ENCODE peak calls at places on chromosome 11, in six cellular contexts. G is mucosa of descending colon, L is fibroblast of lung, R is lung, M is cardiac fibroblast, K is testis. S is an unnamed sample.

GRCh38 chr11:125057370-125058060 is 5.6 kb upstream of the SLC37A2 start:
- DNase-seq in R (no peak), L (no peak), K (no peak), M (no peak), G (no peak), S (no peak)

GRCh38 chr11:77471520-77472234 is 2.2 kb downstream of the PAK1 start:
- DNase-seq in K (peak), G (no peak), L (no peak), R (no peak), M (no peak), S (peak)

GRCh38 chr11:97738751-97739150 is 1282.0 kb upstream of the CNTN5 start:
- DNase-seq in L (no peak), M (peak), R (no peak), G (no peak), K (peak), S (no peak)

GRCh38 chr11:90639687-90640086 is 416.8 kb upstream of the CHORDC1 start:
- DNase-seq in G (no peak), R (no peak), L (no peak), K (no peak), M (peak), S (peak)

GRCh38 chr11:45266693-45267451 is 19.3 kb downstream of the SYT13 start:
- DNase-seq in L (no peak), G (peak), R (no peak), K (peak), M (no peak), S (no peak)

GRCh38 chr11:59615132-59615636 is 390 bp downstream of the OSBP start:
- DNase-seq in K (peak), L (peak), M (no peak), G (peak), R (peak), S (peak)

GRCh38 chr11:72736452-72737069 is 15.6 kb downstream of the ARAP1 start:
- DNase-seq in G (peak), M (peak), L (peak), K (peak), R (peak), S (peak)

GRCh38 chr11:108398439-108398838 is 68.9 kb downstream of the C11orf65 start:
- DNase-seq in M (no peak), G (no peak), L (no peak), K (no peak), R (no peak), S (no peak)

GRCh38 chr11:32141886-32142546 is 51.1 kb downstream of the RCN1 start:
- DNase-seq in R (no peak), M (no peak), G (no peak), L (no peak), K (no peak), S (no peak)

GRCh38 chr11:5280582-5281102 is 10.9 kb upstream of the HBE1 start:
- DNase-seq in G (no peak), K (peak), L (peak), R (peak), M (peak), S (peak)

GRCh38 chr11:10487002-10487647 is 32.1 kb downstream of the AMPD3 start:
- DNase-seq in L (no peak), G (no peak), R (no peak), M (no peak), K (peak), S (no peak)

GRCh38 chr11:19742595-19743292 is 30.1 kb downstream of the NAV2 start:
- DNase-seq in K (peak), G (peak), M (peak), R (peak), L (peak), S (peak)

GRCh38 chr11:118441770-118442169 is 5.5 kb downstream of the KMT2A start:
- DNase-seq in K (no peak), R (no peak), M (no peak), L (no peak), G (no peak), S (no peak)

GRCh38 chr11:19508166-19508565 is 204.5 kb upstream of the NAV2 start:
- DNase-seq in R (no peak), M (peak), L (no peak), G (no peak), K (no peak), S (no peak)

GRCh38 chr11:126397016-126397415 is 41.5 kb downstream of the ST3GAL4 start:
- DNase-seq in K (no peak), R (no peak), G (no peak), M (no peak), L (no peak), S (no peak)

DNA sequence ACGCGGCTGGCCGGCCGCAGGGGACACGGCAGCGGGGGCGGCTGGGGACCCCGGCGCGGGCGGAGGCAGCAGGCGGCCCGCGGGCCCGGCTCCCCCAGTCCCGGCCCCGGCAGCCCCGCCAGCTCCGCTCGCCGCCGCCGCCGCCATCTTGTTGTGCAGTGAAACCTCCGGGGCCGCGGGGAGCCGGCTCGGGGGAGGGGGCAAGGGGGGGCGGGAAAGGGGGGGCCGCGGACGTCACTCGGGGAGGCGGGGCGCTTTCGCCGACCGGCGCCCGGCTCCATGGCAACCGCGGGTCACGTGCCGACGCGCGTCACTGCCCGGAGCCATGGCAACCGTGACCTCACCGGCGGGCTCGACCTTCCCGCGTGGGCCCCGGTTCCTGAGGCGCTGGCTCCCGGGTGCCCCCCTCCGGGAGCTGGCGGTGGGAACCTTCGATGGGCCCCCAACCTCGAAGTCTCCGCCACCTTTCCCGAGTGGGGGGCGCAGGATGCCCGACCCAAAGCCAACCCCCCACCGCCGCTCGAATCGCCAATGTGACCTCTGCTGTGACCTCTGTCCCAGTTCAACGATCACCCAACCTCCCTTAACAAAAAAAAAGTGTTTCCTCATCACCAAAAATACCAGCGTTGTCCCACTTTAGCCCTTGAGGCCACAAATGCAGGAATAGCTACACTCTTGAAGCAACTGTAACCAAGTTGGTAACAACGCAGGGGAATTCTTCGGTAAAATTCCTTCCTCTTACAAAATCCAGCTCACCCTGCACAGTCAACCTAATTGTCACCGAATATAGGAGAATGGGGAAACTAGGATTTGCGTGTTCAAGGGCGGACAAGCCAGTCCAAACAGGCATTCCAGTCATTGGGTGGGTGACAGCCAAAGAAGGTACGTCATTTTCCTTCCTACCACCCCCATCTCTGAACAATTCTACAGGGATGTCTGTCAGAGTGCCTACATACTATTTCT is at the start of gene SIK3:
- DNase-seq in M (peak), L (peak), K (peak), G (peak), R (peak), S (peak)
- TF ChIP-seq CTCF in M (peak), L (peak), K (no peak), G (peak), R (peak), S (peak)

GRCh38 chr11:57458410-57459111 is 1.8 kb upstream of the RTN4RL2 start:
- DNase-seq in K (peak), R (no peak), L (no peak), M (peak), G (peak), S (no peak)
- H3K4me3 ChIP-seq in K (peak), R (no peak), L (peak), M (peak), G (no peak), S (peak)

GRCh38 chr11:111066861-111067260 is 178.7 kb upstream of the POU2AF2 start:
- DNase-seq in M (no peak), K (no peak), R (no peak), G (no peak), L (peak), S (no peak)

GRCh38 chr11:111064118-111064517 is 181.4 kb upstream of the POU2AF2 start:
- DNase-seq in K (no peak), M (peak), G (no peak), L (peak), R (no peak), S (no peak)

GRCh38 chr11:111063711-111064110 is 181.8 kb upstream of the POU2AF2 start:
- DNase-seq in K (no peak), G (no peak), R (no peak), M (peak), L (peak), S (peak)

GRCh38 chr11:111067994-111068393 is 177.5 kb upstream of the POU2AF2 start:
- DNase-seq in K (no peak), R (no peak), G (no peak), M (no peak), L (no peak), S (no peak)

DNA sequence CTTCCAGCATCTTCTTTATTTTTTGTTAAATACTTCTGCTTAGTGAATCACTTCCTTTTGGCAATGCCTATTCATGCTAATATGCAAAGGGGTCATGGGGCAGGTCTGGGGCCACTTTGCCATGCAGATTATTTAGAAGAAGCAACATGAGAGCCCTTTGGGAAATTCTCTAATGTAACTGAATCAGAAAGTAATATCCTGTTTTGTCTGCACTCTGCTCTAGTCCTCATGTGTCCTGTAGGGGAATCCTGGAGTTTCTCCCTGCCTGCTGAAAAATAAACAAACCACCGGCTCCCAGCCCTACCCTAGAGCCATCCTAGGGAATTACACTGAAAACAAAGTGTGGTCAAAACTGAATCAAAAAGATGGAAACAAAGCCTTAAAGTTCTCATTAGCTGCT is 176.4 kb upstream of the POU2AF2 start:
- DNase-seq in R (no peak), M (peak), G (no peak), K (no peak), L (peak), S (peak)
- TF ChIP-seq CTCF in R (no peak), M (peak), G (no peak), K (no peak), L (peak), S (peak)

GRCh38 chr11:128455766-128456165 is 131.6 kb downstream of the ETS1 start:
- DNase-seq in G (no peak), M (peak), R (no peak), L (no peak), K (no peak), S (no peak)

GRCh38 chr11:128456566-128457268 is 130.6 kb downstream of the ETS1 start:
- DNase-seq in K (no peak), M (peak), G (no peak), R (no peak), L (no peak), S (no peak)

GRCh38 chr11:128450882-128451647 is 136.3 kb downstream of the ETS1 start:
- DNase-seq in M (no peak), K (no peak), L (no peak), G (no peak), R (no peak), S (no peak)

GRCh38 chr11:128451651-128452470 is 135.5 kb downstream of the ETS1 start:
- DNase-seq in G (peak), L (peak), K (peak), M (peak), R (peak), S (no peak)

GRCh38 chr11:128453444-128454336 is 133.7 kb downstream of the ETS1 start:
- DNase-seq in M (peak), G (no peak), K (peak), L (peak), R (peak), S (peak)
- H3K4me3 ChIP-seq in M (no peak), G (no peak), K (no peak), L (no peak), R (no peak), S (no peak)

S was measured in epithelial cell of esophagus.